ENCODE peak calls at places on chromosomes 6 and 20, in nine cellular contexts. J is H9, K is RPMI7951, X is Daoy, R is breast epithelium, I is skeletal muscle cell, B is T-helper 17 cell, Z is iris pigment epithelial cell, D is LoVo. E is an unnamed sample.

GRCh38 chr6:99334526-99335127 is 14.8 kb downstream of the FAXC start:
- DNase-seq in J (peak), K (peak), X (peak), R (no peak), I (peak), B (no peak), Z (peak), D (peak), E (peak)

GRCh38 chr20:48392407-48393310 is 435.1 kb downstream of the PREX1 start:
- DNase-seq in J (no peak), K (no peak), X (no peak), R (no peak), I (no peak), B (no peak), Z (no peak), D (no peak), E (no peak)

GRCh38 chr6:85464722-85465150 is 14.9 kb downstream of the NT5E start:
- DNase-seq in J (no peak), K (peak), X (peak), R (no peak), I (peak), B (no peak), Z (peak), D (peak), E (peak)

GRCh38 chr6:39029156-39030011 is 19.2 kb upstream of the GLP1R start:
- DNase-seq in J (peak), K (peak), X (peak), R (no peak), I (no peak), B (no peak), Z (peak), D (peak), E (peak)

GRCh38 chr6:86856937-86857563 is 80.3 kb upstream of the HTR1E start:
- DNase-seq in J (no peak), K (peak), X (no peak), R (no peak), I (no peak), B (no peak), Z (peak), D (peak), E (peak)

GRCh38 chr20:52682271-52682670 is 289.9 kb upstream of the TSHZ2 start:
- DNase-seq in J (no peak), K (no peak), X (no peak), R (no peak), I (no peak), B (no peak), Z (no peak), D (no peak), E (no peak)

GRCh38 chr6:12275084-12275483 is 15.1 kb upstream of the EDN1 start:
- DNase-seq in J (no peak), K (peak), X (no peak), R (no peak), I (no peak), B (no peak), Z (peak), D (no peak), E (peak)

GRCh38 chr6:46473866-46474265 is 17.4 kb downstream of the RCAN2 start:
- DNase-seq in J (no peak), K (no peak), X (no peak), R (no peak), I (peak), B (no peak), Z (peak), D (no peak), E (peak)

GRCh38 chr6:134002821-134003220 is 49.6 kb downstream of the SLC2A12 start:
- DNase-seq in J (no peak), K (peak), X (peak), R (peak), I (no peak), B (no peak), Z (peak), D (no peak), E (no peak)

GRCh38 chr20:37987602-37988290 is 45.5 kb downstream of the TTI1 start:
- DNase-seq in J (no peak), K (peak), X (no peak), R (no peak), I (no peak), B (no peak), Z (no peak), D (no peak), E (no peak)

GRCh38 chr6:13479206-13479797 is 8.1 kb downstream of the GFOD1 start:
- DNase-seq in J (no peak), K (no peak), X (no peak), R (no peak), I (no peak), B (no peak), Z (no peak), D (no peak), E (no peak)